ENCODE peak calls at places on chromosomes 1 and 21, in ten cellular contexts. B, I, N, M, K, J, F, S, Y and L are unnamed samples. For H3K4me1, the result is how much of the 10 kb centered on the place peaks cover.

GRCh38 chr1:47568763-47569162 is 130.9 kb downstream of the FOXD2 start:
- DNase-seq in B (no peak), I (no peak), N (peak), M (no peak), K (no peak), J (no peak), F (no peak), S (no peak), Y (no peak), L (no peak)

GRCh38 chr1:114154963-114155322 is 1.3 kb upstream of the SYT6 start:
- DNase-seq in B (no peak), I (no peak), N (peak), M (no peak), K (no peak), J (peak), F (no peak), S (no peak), Y (no peak), L (peak)

GRCh38 chr1:76260279-76260678 is 185.7 kb downstream of the ST6GALNAC3 start:
- DNase-seq in B (no peak), I (peak), N (no peak), M (no peak), K (no peak), J (no peak), F (no peak), S (no peak), Y (no peak), L (no peak)

GRCh38 chr1:14996133-14997050 is 157.2 kb upstream of the TMEM51 start:
- DNase-seq in B (peak), I (no peak), N (no peak), M (no peak), K (no peak), J (no peak), F (no peak), S (no peak), Y (no peak), L (no peak)

GRCh38 chr1:222387020-222387816 is 160.7 kb downstream of the HHIPL2 start:
- DNase-seq in B (peak), I (no peak), N (no peak), M (no peak), K (no peak), J (no peak), F (no peak), S (no peak), Y (no peak), L (peak)

GRCh38 chr1:234731371-234732085 is 121.5 kb upstream of the IRF2BP2 start:
- DNase-seq in B (peak), I (no peak), N (peak), M (no peak), K (no peak), J (no peak), F (no peak), S (no peak), Y (peak), L (no peak)

GRCh38 chr1:56446531-56447098 is 132.7 kb downstream of the PLPP3 start:
- DNase-seq in B (no peak), I (no peak), N (no peak), M (no peak), K (peak), J (peak), F (peak), S (no peak), Y (peak), L (no peak)

GRCh38 chr1:59393211-59394180 is 96.6 kb downstream of the FGGY start:
- DNase-seq in B (no peak), I (no peak), N (peak), M (no peak), K (peak), J (peak), F (peak), S (peak), Y (peak), L (no peak)

GRCh38 chr1:182348916-182349747 is 42.5 kb downstream of the GLUL start:
- DNase-seq in B (no peak), I (no peak), N (no peak), M (no peak), K (no peak), J (peak), F (peak), S (no peak), Y (peak), L (no peak)

GRCh38 chr1:55079651-55080050 is 40.3 kb downstream of the PCSK9 start:
- DNase-seq in B (no peak), I (no peak), N (no peak), M (no peak), K (no peak), J (no peak), F (no peak), S (no peak), Y (no peak), L (no peak)

GRCh38 chr1:95229042-95229441 is 5.0 kb upstream of the RWDD3 start:
- DNase-seq in B (no peak), I (no peak), N (no peak), M (no peak), K (no peak), J (no peak), F (no peak), S (no peak), Y (no peak), L (no peak)

GRCh38 chr1:41673355-41673754 is 188.9 kb upstream of the EDN2 start:
- DNase-seq in B (no peak), I (peak), N (no peak), M (no peak), K (no peak), J (no peak), F (no peak), S (no peak), Y (no peak), L (no peak)

GRCh38 chr1:18109058-18109755 is 1.6 kb downstream of the IGSF21 start:
- DNase-seq in B (no peak), I (no peak), N (no peak), M (no peak), K (peak), J (no peak), F (no peak), S (no peak), Y (no peak), L (no peak)

GRCh38 chr1:107990606-107991005 is 25.6 kb upstream of the VAV3 start:
- DNase-seq in B (no peak), I (no peak), N (no peak), M (no peak), K (no peak), J (no peak), F (no peak), S (no peak), Y (no peak), L (no peak)

GRCh38 chr21:43325968-43326367 is 101.0 kb downstream of the SIK1 start:
- DNase-seq in B (no peak), I (peak), N (no peak), M (no peak), K (no peak), J (no peak), F (no peak), S (no peak), Y (no peak), L (no peak)

GRCh38 chr1:247077768-247078314 is 770 bp downstream of the ZNF670 start:
- DNase-seq in B (no peak), I (peak), N (peak), M (no peak), K (no peak), J (no peak), F (no peak), S (no peak), Y (no peak), L (no peak)

GRCh38 chr1:101284021-101284420 is 47.2 kb downstream of the S1PR1 start:
- DNase-seq in B (no peak), I (no peak), N (no peak), M (no peak), K (no peak), J (no peak), F (no peak), S (no peak), Y (no peak), L (no peak)

GRCh38 chr1:9186082-9186859 is 48.3 kb upstream of the H6PD start:
- DNase-seq in B (no peak), I (no peak), N (no peak), M (no peak), K (no peak), J (no peak), F (no peak), S (no peak), Y (no peak), L (no peak)

GRCh38 chr1:216173315-216173714 is 249.9 kb downstream of the USH2A start:
- DNase-seq in B (no peak), I (no peak), N (no peak), M (no peak), K (no peak), J (no peak), F (no peak), S (no peak), Y (no peak), L (no peak)

GRCh38 chr1:88519156-88519555 is 164.9 kb upstream of the PKN2 start:
- DNase-seq in B (no peak), I (no peak), N (no peak), M (no peak), K (no peak), J (no peak), F (no peak), S (no peak), Y (no peak), L (no peak)

GRCh38 chr1:1899266-1899966 is 8.5 kb upstream of the GNB1 start:
- DNase-seq in B (no peak), I (peak), N (no peak), M (no peak), K (no peak), J (no peak), F (no peak), S (no peak), Y (no peak), L (peak)

GRCh38 chr1:98706173-98706848 is 44.8 kb downstream of the SNX7 start:
- DNase-seq in B (no peak), I (no peak), N (no peak), M (no peak), K (no peak), J (no peak), F (no peak), S (no peak), Y (no peak), L (no peak)

GRCh38 chr21:32524010-32524719 is 61.2 kb downstream of the TCP10L start:
- DNase-seq in B (no peak), I (no peak), N (peak), M (no peak), K (no peak), J (peak), F (peak), S (no peak), Y (peak), L (no peak)

GRCh38 chr1:23638188-23638619 is 53.4 kb upstream of the RPL11 start:
- DNase-seq in B (no peak), I (peak), N (no peak), M (no peak), K (no peak), J (no peak), F (no peak), S (no peak), Y (no peak), L (no peak)
- H3K4me1 ChIP-seq in B (under half), I (half or more), N (under half), M (under half), K (under half), J (under half), F (under half), S (under half), Y (under half), L (under half)

GRCh38 chr1:7407980-7408770 is 362.9 kb upstream of the VAMP3 start:
- DNase-seq in B (no peak), I (no peak), N (no peak), M (peak), K (peak), J (peak), F (no peak), S (peak), Y (peak), L (peak)
- H3K4me1 ChIP-seq in B (under half), I (under half), N (under half), M (under half), K (under half), J (under half), F (under half), S (under half), Y (under half), L (under half)

GRCh38 chr21:41381731-41382130 is 19.9 kb downstream of the MX2 start:
- DNase-seq in B (no peak), I (no peak), N (no peak), M (no peak), K (no peak), J (no peak), F (no peak), S (no peak), Y (no peak), L (no peak)
- H3K4me1 ChIP-seq in B (under half), I (under half), N (under half), M (under half), K (under half), J (under half), F (under half), S (under half), Y (under half), L (under half)

GRCh38 chr1:64518692-64519481 is 49.0 kb downstream of the CACHD1 start:
- DNase-seq in B (no peak), I (no peak), N (no peak), M (no peak), K (no peak), J (no peak), F (no peak), S (no peak), Y (no peak), L (no peak)

GRCh38 chr1:64522740-64523139 is 52.8 kb downstream of the CACHD1 start:
- DNase-seq in B (no peak), I (no peak), N (no peak), M (no peak), K (no peak), J (no peak), F (no peak), S (no peak), Y (no peak), L (no peak)

GRCh38 chr1:64516803-64517568 is 47.1 kb downstream of the CACHD1 start:
- DNase-seq in B (no peak), I (no peak), N (peak), M (no peak), K (no peak), J (no peak), F (no peak), S (no peak), Y (no peak), L (no peak)

GRCh38 chr1:64517640-64518039 is 47.7 kb downstream of the CACHD1 start:
- DNase-seq in B (no peak), I (no peak), N (no peak), M (no peak), K (no peak), J (no peak), F (no peak), S (no peak), Y (no peak), L (no peak)

DNA sequence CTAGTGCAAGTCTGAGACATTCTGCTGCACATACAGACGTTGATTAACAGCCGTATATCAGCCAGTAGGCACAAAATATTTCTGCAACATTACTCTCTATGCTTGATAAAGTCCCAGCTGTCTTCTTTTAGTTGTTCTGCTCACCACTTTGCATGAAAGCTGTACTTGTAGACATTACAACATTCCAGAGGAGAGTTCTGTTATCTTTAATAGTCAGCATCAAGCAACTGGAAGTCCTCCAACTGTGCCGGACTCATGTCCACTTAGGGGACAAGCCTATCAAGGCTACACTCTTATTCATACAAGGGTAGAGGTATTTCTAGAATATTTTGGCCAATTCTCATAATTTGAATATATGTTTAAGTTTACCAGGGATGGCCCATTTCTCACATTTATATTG is 50.0 kb downstream of the CACHD1 start:
- DNase-seq in B (no peak), I (no peak), N (no peak), M (no peak), K (no peak), J (no peak), F (peak), S (peak), Y (no peak), L (no peak)
- H3K4me1 ChIP-seq in B (under half), I (under half), N (under half), M (under half), K (under half), J (under half), F (under half), S (under half), Y (under half), L (under half)

DNA sequence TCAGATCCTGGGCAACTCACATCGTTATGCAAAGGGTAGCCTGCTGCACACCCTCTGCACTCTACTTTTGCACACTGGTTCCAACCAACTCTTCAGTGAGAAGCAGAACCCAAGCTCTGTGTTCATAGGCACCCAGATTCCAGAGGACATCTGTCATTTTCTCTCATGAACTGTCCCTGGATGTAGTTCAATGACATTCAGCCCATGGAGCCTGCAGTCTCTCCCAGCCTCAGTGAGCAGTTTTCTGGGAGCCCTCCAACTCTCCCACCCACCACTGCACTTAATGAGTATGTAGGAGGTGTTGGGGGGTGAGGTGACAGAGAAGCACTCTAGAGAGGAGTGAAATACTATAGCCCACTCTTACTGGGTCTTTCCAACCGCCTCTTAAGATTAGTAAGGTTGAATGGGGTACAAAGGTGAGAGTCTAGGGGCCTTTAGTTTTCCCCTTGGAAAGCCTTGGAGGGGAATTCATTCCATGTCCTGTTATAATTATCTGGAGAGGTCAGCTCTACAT is 58.1 kb upstream of the APOBEC4 start:
- DNase-seq in B (no peak), I (no peak), N (no peak), M (no peak), K (no peak), J (no peak), F (no peak), S (no peak), Y (no peak), L (no peak)
- H3K4me1 ChIP-seq in B (under half), I (under half), N (under half), M (under half), K (under half), J (under half), F (under half), S (under half), Y (under half), L (under half)